ENCODE peak calls at places on chromosomes 7 and 10, in five cellular contexts. V is right atrium auricular region, A is ascending aorta, Y is prostate gland, T is transverse colon. K is an unnamed sample. For H3K36me3, the result is how much of the 10 kb centered on the place peaks cover.

GRCh38 chr7:150994141-150994837 is 3.5 kb downstream of the NOS3 start:
- DNase-seq in V (no peak), A (no peak), Y (no peak), T (no peak), K (no peak)

GRCh38 chr10:55668326-55668922 is 692.6 kb downstream of the ZWINT start:
- DNase-seq in V (no peak), A (no peak), Y (no peak), T (no peak), K (no peak)

GRCh38 chr7:129769866-129770808 is 158.6 kb downstream of the NRF1 start:
- DNase-seq in V (no peak), A (no peak), Y (no peak), T (no peak), K (no peak)

GRCh38 chr10:48452879-48453412 is 146.5 kb downstream of the MAPK8 start:
- DNase-seq in V (no peak), A (no peak), Y (no peak), T (no peak), K (no peak)

GRCh38 chr10:33883881-33884280 is 549.4 kb upstream of the NRP1 start:
- DNase-seq in V (no peak), A (no peak), Y (no peak), T (no peak), K (no peak)

GRCh38 chr10:114305521-114305925 is 66.5 kb downstream of the VWA2 start:
- DNase-seq in V (no peak), A (no peak), Y (no peak), T (no peak), K (no peak)

GRCh38 chr10:124591123-124591495 is 129.5 kb downstream of the LHPP start:
- DNase-seq in V (no peak), A (no peak), Y (no peak), T (no peak), K (no peak)

GRCh38 chr10:72250666-72251065 is 23.1 kb upstream of the DDIT4 start:
- DNase-seq in V (peak), A (no peak), Y (peak), T (peak), K (no peak)

GRCh38 chr10:94991243-94991888 is 52.9 kb downstream of the CYP2C9 start:
- DNase-seq in V (no peak), A (no peak), Y (no peak), T (no peak), K (no peak)

GRCh38 chr7:18693401-18693800 is 197.9 kb downstream of the HDAC9 start:
- DNase-seq in V (no peak), A (no peak), Y (no peak), T (no peak), K (no peak)

GRCh38 chr10:53284615-53285182 is 512.1 kb upstream of the MBL2 start:
- DNase-seq in V (no peak), A (no peak), Y (no peak), T (no peak), K (no peak)

GRCh38 chr10:91632671-91633550 is at the start of gene PPP1R3C:
- DNase-seq in V (peak), A (peak), Y (peak), T (peak), K (peak)

GRCh38 chr7:156650042-156650441 is 9.5 kb downstream of the RNF32 start:
- DNase-seq in V (no peak), A (no peak), Y (no peak), T (peak), K (no peak)

GRCh38 chr7:31137234-31137633 is 85.1 kb downstream of the ADCYAP1R1 start:
- DNase-seq in V (no peak), A (no peak), Y (no peak), T (no peak), K (no peak)

GRCh38 chr10:230758-231157 is 95.5 kb downstream of the ZMYND11 start:
- DNase-seq in V (no peak), A (no peak), Y (no peak), T (no peak), K (no peak)

GRCh38 chr10:5484205-5484604 is 15.2 kb downstream of the CALML5 start:
- DNase-seq in V (no peak), A (no peak), Y (no peak), T (no peak), K (no peak)

GRCh38 chr7:150401861-150402631 is 22.9 kb downstream of the ZNF775 start:
- DNase-seq in V (no peak), A (no peak), Y (no peak), T (no peak), K (no peak)

GRCh38 chr10:72593963-72594362 is 31.9 kb downstream of the MICU1 start:
- DNase-seq in V (no peak), A (no peak), Y (no peak), T (no peak), K (no peak)

GRCh38 chr7:112036071-112036470 is 170.1 kb downstream of the DOCK4 start:
- DNase-seq in V (no peak), A (no peak), Y (no peak), T (no peak), K (no peak)

GRCh38 chr7:98228801-98229200 is 17.6 kb downstream of the BHLHA15 start:
- DNase-seq in V (no peak), A (no peak), Y (no peak), T (no peak), K (no peak)

GRCh38 chr10:129710510-129710847 is 243.4 kb downstream of the MGMT start:
- DNase-seq in V (peak), A (no peak), Y (no peak), T (no peak), K (no peak)

DNA sequence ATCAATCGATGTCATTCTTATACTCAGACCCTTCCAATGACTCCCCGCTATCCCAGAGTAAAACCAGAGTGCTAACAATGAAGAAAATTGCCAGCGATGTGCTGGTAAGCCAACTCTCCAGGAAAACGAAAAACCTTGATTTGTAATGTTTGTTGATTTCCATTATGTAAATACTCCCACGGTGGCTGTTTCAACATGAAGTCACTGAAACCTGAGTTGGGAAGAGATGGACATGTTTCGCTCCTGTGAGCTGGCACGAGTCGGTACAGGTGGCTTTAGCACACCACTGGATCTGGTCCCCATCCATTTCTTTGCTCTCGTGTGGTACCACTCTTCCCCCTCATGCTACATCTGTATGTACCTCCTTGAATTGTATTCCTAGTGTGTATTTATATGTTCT is 52.9 kb downstream of the AP3M1 start:
- DNase-seq in V (no peak), A (no peak), Y (no peak), T (no peak), K (no peak)
- H3K36me3 ChIP-seq in V (half or more), A (half or more), Y (under half), T (under half), K (half or more)

GRCh38 chr10:84540617-84541288 is 212.4 kb downstream of the CCSER2 start:
- DNase-seq in V (no peak), A (no peak), Y (peak), T (peak), K (peak)
- H3K4me3 ChIP-seq in V (peak), A (peak), Y (peak), T (peak), K (peak)

GRCh38 chr10:96608262-96608661 is 21.4 kb upstream of the TM9SF3 start:
- DNase-seq in V (no peak), A (no peak), Y (no peak), T (no peak), K (no peak)

GRCh38 chr10:96610817-96611216 is 24.0 kb upstream of the TM9SF3 start:
- DNase-seq in V (no peak), A (no peak), Y (no peak), T (peak), K (no peak)

GRCh38 chr10:96606946-96607345 is 20.1 kb upstream of the TM9SF3 start:
- DNase-seq in V (no peak), A (no peak), Y (no peak), T (no peak), K (no peak)

GRCh38 chr10:96608815-96609214 is 22.0 kb upstream of the TM9SF3 start:
- DNase-seq in V (no peak), A (no peak), Y (no peak), T (no peak), K (no peak)

GRCh38 chr10:96606216-96606615 is 19.4 kb upstream of the TM9SF3 start:
- DNase-seq in V (no peak), A (no peak), Y (no peak), T (no peak), K (no peak)
- H3K36me3 ChIP-seq in V (under half), A (under half), Y (under half), T (under half), K (under half)

GRCh38 chr10:133351408-133352318 is 4.5 kb downstream of the PRAP1 start:
- DNase-seq in V (no peak), A (no peak), Y (no peak), T (no peak), K (peak)

GRCh38 chr10:133354672-133355240 is 3.1 kb downstream of the FUOM start:
- DNase-seq in V (no peak), A (no peak), Y (no peak), T (no peak), K (no peak)

GRCh38 chr10:133355266-133355665 is 2.6 kb downstream of the FUOM start:
- DNase-seq in V (no peak), A (no peak), Y (no peak), T (no peak), K (peak)

GRCh38 chr10:133353988-133354605 is 3.7 kb downstream of the FUOM start:
- DNase-seq in V (no peak), A (no peak), Y (no peak), T (no peak), K (no peak)

GRCh38 chr10:133353202-133353959 is 4.4 kb downstream of the FUOM start:
- DNase-seq in V (no peak), A (no peak), Y (no peak), T (no peak), K (peak)
- H3K4me3 ChIP-seq in V (no peak), A (no peak), Y (no peak), T (no peak), K (no peak)

GRCh38 chr7:4766666-4767530 is 8.5 kb upstream of the AP5Z1 start:
- DNase-seq in V (no peak), A (no peak), Y (no peak), T (peak), K (no peak)
- H3K36me3 ChIP-seq in V (under half), A (under half), Y (under half), T (under half), K (half or more)

DNA sequence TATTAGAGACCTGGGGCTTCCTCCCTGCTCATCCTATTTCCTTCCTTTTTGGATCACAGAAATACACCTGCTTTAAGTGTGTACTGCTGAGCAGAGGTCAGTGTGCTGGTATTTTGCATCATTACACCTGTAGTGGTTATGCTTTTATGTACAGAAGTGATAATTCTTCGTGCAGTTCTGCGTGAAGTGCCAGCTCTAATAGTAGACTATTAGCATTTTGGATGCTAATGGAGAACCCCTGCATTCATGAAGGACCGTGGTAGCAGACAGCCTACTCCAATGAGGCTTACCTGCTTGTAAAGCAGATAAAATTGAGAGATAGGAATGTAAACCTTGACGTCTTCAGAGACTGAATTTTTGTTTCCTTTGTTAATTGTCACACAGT is 114.3 kb downstream of the CDK14 start:
- DNase-seq in V (no peak), A (no peak), Y (no peak), T (no peak), K (no peak)
- H3K4me3 ChIP-seq in V (no peak), A (no peak), Y (no peak), T (no peak), K (no peak)

GRCh38 chr10:84599254-84599653 is 270.9 kb downstream of the CCSER2 start:
- DNase-seq in V (no peak), A (no peak), Y (no peak), T (no peak), K (no peak)
- H3K36me3 ChIP-seq in V (under half), A (under half), Y (under half), T (under half), K (under half)

DNA sequence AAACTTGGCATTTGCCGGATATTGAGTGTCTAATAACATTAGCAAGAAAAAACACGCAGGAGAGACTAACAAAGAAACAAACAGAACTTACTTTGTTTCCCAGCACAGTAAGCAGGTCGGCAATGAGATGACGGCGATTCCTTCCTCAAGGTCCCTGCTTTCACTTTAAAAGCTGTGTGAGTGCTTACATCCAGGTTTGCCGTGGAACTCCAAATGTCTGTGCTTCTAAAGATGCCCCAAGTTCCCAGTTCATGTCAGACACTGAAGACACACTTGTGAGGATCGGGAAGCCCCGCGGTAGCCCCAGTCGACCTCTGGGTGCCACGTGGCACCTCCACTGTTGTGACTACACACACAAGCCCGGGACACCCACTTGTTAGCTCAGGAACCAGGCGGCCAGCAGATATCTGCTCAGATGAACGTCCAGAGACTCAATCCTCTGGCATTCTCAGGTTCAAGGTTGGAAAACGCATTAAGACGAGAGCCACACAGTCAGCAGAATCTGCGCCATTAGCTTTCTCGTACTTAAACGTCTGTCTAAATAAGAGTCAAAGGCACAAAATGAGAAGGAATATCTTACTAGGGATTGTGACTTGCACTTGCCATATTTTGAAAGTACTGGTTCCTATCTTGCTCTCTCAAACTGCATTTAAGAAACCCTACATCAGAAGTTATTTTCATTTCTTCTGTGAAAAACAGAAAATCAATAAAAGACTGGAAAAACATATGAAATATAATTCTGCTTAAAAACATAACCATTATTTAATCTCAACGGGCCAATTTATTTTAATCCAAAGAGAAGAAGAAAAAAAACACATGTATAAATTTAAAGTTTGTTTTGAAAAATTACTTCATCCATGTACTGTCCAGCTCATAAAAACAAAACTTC is 207.6 kb upstream of the KLF14 start:
- DNase-seq in V (no peak), A (no peak), Y (peak), T (peak), K (peak)
- H3K4me3 ChIP-seq in V (peak), A (peak), Y (peak), T (peak), K (peak)

DNA sequence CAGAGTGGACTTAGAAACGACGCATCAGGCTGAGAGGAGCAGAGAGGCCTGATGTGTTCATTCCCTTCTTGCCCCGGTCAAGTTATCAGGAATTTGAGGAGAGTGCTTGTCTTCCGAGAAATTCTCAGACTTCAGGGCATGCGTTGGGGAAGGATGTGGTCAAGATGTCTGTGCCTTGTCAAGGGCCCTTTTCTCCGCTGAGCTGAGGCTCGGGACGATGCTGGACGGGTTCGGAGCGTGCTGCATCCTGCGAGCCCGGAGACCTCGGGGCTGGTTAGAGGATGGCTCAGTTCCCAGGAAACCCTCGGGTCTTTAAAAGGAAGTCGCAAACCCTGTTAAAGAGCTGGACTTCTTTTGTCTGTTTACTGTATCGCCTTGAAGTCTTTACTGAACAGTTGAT is 325.4 kb downstream of the ADARB2 start:
- DNase-seq in V (peak), A (no peak), Y (no peak), T (no peak), K (no peak)
- H3K36me3 ChIP-seq in V (under half), A (under half), Y (under half), T (under half), K (under half)